ENCODE peak calls at places on chromosomes 12 and 14, in ten cellular contexts. E is frontal cortex; A is cardiac fibroblast; C is stimulated activated CD4-positive, alpha-beta T cell treated with anti-CD3 and anti-CD28 coated beads, TNF-alpha, amount 100 ng/mL, for 1 hour; S is OCI-LY7; J is testis; N is activated CD4-positive, alpha-beta T cell treated with anti-CD3 and anti-CD28 coated beads for 1 hour; M is stomach; X is lung; T is choroid plexus epithelial cell. P is an unnamed sample.

GRCh38 chr14:93430319-93430801 is 379 bp upstream of the UNC79 start:
- DNase-seq in E (peak; percentile 52), A (peak; percentile 16), C (no peak), S (no peak), J (peak; percentile 15), N (no peak), M (no peak), X (no peak), T (peak; percentile 4), P (peak; percentile 85)

GRCh38 chr12:57243521-57244305 is 7.3 kb downstream of the STAC3 start:
- DNase-seq in E (peak; percentile 75), A (peak; percentile 73), C (no peak), S (peak; percentile 87), J (peak; percentile 76), N (peak; percentile 71), M (peak; percentile 85), X (peak; percentile 79), T (peak; percentile 73), P (peak; percentile 88)

GRCh38 chr12:42617622-42618021 is 28.1 kb upstream of the PRICKLE1 start:
- DNase-seq in E (no peak), A (peak; percentile 13), C (no peak), S (no peak), J (no peak), N (no peak), M (no peak), X (no peak), T (peak; percentile 34), P (no peak)

GRCh38 chr12:93098077-93098476 is 169.0 kb upstream of the EEA1 start:
- DNase-seq in E (no peak), A (peak; percentile 50), C (peak; percentile 25), S (peak; percentile 87), J (peak; percentile 81), N (peak; percentile 24), M (peak; percentile 72), X (peak; percentile 77), T (peak; percentile 63), P (no peak)

GRCh38 chr12:24039113-24039525 is 89.6 kb upstream of the SOX5 start:
- DNase-seq in E (no peak), A (peak; percentile 88), C (no peak), S (no peak), J (no peak), N (no peak), M (no peak), X (no peak), T (peak; percentile 97), P (no peak)

GRCh38 chr14:91299483-91300115 is 55.1 kb upstream of the GPR68 start:
- DNase-seq in E (no peak), A (no peak), C (no peak), S (no peak), J (no peak), N (no peak), M (no peak), X (no peak), T (no peak), P (no peak)

GRCh38 chr12:93591137-93591868 is 18.8 kb downstream of the SOCS2 start:
- DNase-seq in E (peak; percentile 56), A (peak; percentile 83), C (no peak), S (peak; percentile 38), J (peak; percentile 85), N (peak; percentile 10), M (peak; percentile 70), X (peak; percentile 72), T (peak; percentile 88), P (peak; percentile 85)

GRCh38 chr12:67772276-67773169 is 124.0 kb downstream of the DYRK2 start:
- DNase-seq in E (peak; percentile 53), A (peak; percentile 58), C (no peak), S (no peak), J (no peak), N (no peak), M (no peak), X (no peak), T (peak; percentile 93), P (peak; percentile 72)

GRCh38 chr12:39375206-39375808 is 67.6 kb downstream of the KIF21A start:
- DNase-seq in E (no peak), A (no peak), C (no peak), S (no peak), J (no peak), N (no peak), M (no peak), X (no peak), T (no peak), P (no peak)

GRCh38 chr12:83389237-83389996 is 702.7 kb downstream of the TMTC2 start:
- DNase-seq in E (no peak), A (no peak), C (no peak), S (no peak), J (peak; percentile 60), N (no peak), M (no peak), X (no peak), T (no peak), P (no peak)

GRCh38 chr12:10501031-10501430 is 4.7 kb upstream of the EIF2S3B start:
- DNase-seq in E (no peak), A (peak; percentile 28), C (no peak), S (peak; percentile 33), J (no peak), N (no peak), M (no peak), X (no peak), T (peak; percentile 68), P (no peak)

GRCh38 chr12:81639196-81639595 is 120.0 kb downstream of the PPFIA2 start:
- DNase-seq in E (no peak), A (no peak), C (no peak), S (no peak), J (no peak), N (no peak), M (no peak), X (no peak), T (peak; percentile 48), P (no peak)